ENCODE peak calls at places on chromosomes 1 and 21, in four cellular contexts. N, W, E and R are unnamed samples.

GRCh38 chr1:247415423-247416361 is at the start of gene NLRP3:
- DNase-seq in E (no peak), N (no peak), W (no peak), R (no peak)

GRCh38 chr1:8174807-8175206 is 143.1 kb upstream of the SLC45A1 start:
- DNase-seq in E (no peak), W (no peak), N (no peak), R (no peak)

GRCh38 chr1:11784993-11785769 is 20.6 kb downstream of the MTHFR start:
- DNase-seq in N (no peak), W (no peak), E (no peak), R (no peak)

GRCh38 chr1:204108312-204109141 is 35.6 kb downstream of the SOX13 start:
- DNase-seq in E (no peak), W (no peak), N (no peak), R (no peak)

GRCh38 chr1:94398356-94398755 is 19.8 kb upstream of the ABCD3 start:
- DNase-seq in N (no peak), W (no peak), E (no peak), R (no peak)

GRCh38 chr1:215146252-215146975 is 63.9 kb downstream of the KCNK2 start:
- DNase-seq in E (no peak), W (no peak), N (peak; percentile 4), R (no peak)

GRCh38 chr1:4032571-4032970 is 132.5 kb upstream of the C1orf174 start:
- DNase-seq in N (no peak), E (no peak), W (no peak), R (no peak)

GRCh38 chr1:101108123-101108522 is 82.5 kb upstream of the DPH5 start:
- DNase-seq in N (no peak), W (no peak), E (no peak), R (no peak)

GRCh38 chr1:105865546-105865945 is 1190.9 kb upstream of the PRMT6 start:
- DNase-seq in N (peak; percentile 64), W (no peak), E (no peak), R (no peak)

GRCh38 chr1:229171934-229172333 is 99.0 kb upstream of the RAB4A start:
- DNase-seq in N (no peak), W (no peak), E (no peak), R (no peak)

GRCh38 chr1:240797050-240797449 is 185.1 kb upstream of the GREM2 start:
- DNase-seq in N (no peak), W (no peak), E (no peak), R (no peak)

GRCh38 chr21:46219591-46220239 is 8.9 kb downstream of the LSS start:
- DNase-seq in E (no peak), N (no peak), W (no peak), R (no peak)

GRCh38 chr1:207813513-207813881 is 61.6 kb downstream of the CD46 start:
- DNase-seq in N (no peak), W (no peak), E (no peak), R (no peak)

GRCh38 chr1:53736290-53736689 is 2.7 kb downstream of the GLIS1 start:
- DNase-seq in N (no peak), W (no peak), E (no peak), R (peak; percentile 52)

GRCh38 chr1:239302716-239303115 is 83.7 kb upstream of the CHRM3 start:
- DNase-seq in E (no peak), N (no peak), W (no peak), R (no peak)

GRCh38 chr1:214026985-214027384 is 39.2 kb downstream of the PROX1 start:
- DNase-seq in N (no peak), W (no peak), E (no peak), R (no peak)

GRCh38 chr1:237394263-237394662 is 352.3 kb downstream of the RYR2 start:
- DNase-seq in W (no peak), N (no peak), E (no peak), R (no peak)

GRCh38 chr1:8660455-8660854 is 157.0 kb downstream of the RERE start:
- DNase-seq in E (peak; percentile 74), W (peak; percentile 67), N (no peak), R (peak; percentile 91)

GRCh38 chr21:44377201-44377921 is 23.9 kb downstream of the TRPM2 start:
- DNase-seq in W (no peak), N (no peak), E (no peak), R (no peak)

GRCh38 chr1:64471218-64471719 is 1.3 kb downstream of the CACHD1 start:
- DNase-seq in N (no peak), W (no peak), E (no peak), R (no peak)

GRCh38 chr1:108561731-108562326 is 1.9 kb downstream of the EEIG2 start:
- DNase-seq in N (no peak), W (no peak), E (no peak), R (no peak)

GRCh38 chr1:17553970-17554369 is 14.5 kb downstream of the ARHGEF10L start:
- DNase-seq in E (peak; percentile 49), N (peak; percentile 84), W (peak; percentile 37), R (no peak)

GRCh38 chr1:215497516-215497915 is 69.6 kb upstream of the KCTD3 start:
- DNase-seq in E (no peak), W (no peak), N (no peak), R (no peak)

GRCh38 chr1:44084998-44085675 is 33.5 kb upstream of the KLF17 start:
- DNase-seq in N (no peak), W (peak; percentile 67), E (peak; percentile 37), R (peak; percentile 54)

GRCh38 chr1:236021424-236022135 is 43.3 kb downstream of the NID1 start:
- DNase-seq in W (no peak), E (no peak), N (peak; percentile 71), R (no peak)

GRCh38 chr1:202268817-202269216 is 72.9 kb downstream of the UBE2T start:
- DNase-seq in N (no peak), E (no peak), W (no peak), R (no peak)

GRCh38 chr1:45843474-45843905 is 40.1 kb downstream of the MAST2 start:
- DNase-seq in E (no peak), W (no peak), N (no peak), R (peak; percentile 27)
- TF ChIP-seq CTCF in E (peak; percentile 40), W (no peak), N (no peak), R (peak; percentile 26)

GRCh38 chr1:31007462-31007991 is 58.0 kb downstream of the PUM1 start:
- DNase-seq in N (no peak), W (peak; percentile 69), E (peak; percentile 62), R (peak; percentile 84)
- H3K4me3 ChIP-seq in N (no peak overlapping the region), W (no peak overlapping the region), E (no peak overlapping the region), R (no peak overlapping the region)

GRCh38 chr1:97190326-97190725 is 468.7 kb downstream of the PTBP2 start:
- DNase-seq in E (no peak), W (no peak), N (peak; percentile 66), R (no peak)

GRCh38 chr1:97196825-97197516 is 475.4 kb downstream of the PTBP2 start:
- DNase-seq in E (no peak), N (no peak), W (no peak), R (no peak)

GRCh38 chr1:97192872-97193572 is 471.4 kb downstream of the PTBP2 start:
- DNase-seq in N (peak; percentile 98), E (peak; percentile 93), W (peak; percentile 76), R (peak; percentile 72)
- TF ChIP-seq CTCF in N (peak; percentile 40), E (peak; percentile 48), W (no peak), R (peak; percentile 16)

GRCh38 chr1:31640179-31640578 is 4.5 kb downstream of the PEF1 start:
- DNase-seq in E (no peak), W (no peak), N (no peak), R (no peak)
- H3K4me3 ChIP-seq in E (no peak overlapping the region), W (no peak overlapping the region), N (no peak overlapping the region), R (no peak overlapping the region)

DNA sequence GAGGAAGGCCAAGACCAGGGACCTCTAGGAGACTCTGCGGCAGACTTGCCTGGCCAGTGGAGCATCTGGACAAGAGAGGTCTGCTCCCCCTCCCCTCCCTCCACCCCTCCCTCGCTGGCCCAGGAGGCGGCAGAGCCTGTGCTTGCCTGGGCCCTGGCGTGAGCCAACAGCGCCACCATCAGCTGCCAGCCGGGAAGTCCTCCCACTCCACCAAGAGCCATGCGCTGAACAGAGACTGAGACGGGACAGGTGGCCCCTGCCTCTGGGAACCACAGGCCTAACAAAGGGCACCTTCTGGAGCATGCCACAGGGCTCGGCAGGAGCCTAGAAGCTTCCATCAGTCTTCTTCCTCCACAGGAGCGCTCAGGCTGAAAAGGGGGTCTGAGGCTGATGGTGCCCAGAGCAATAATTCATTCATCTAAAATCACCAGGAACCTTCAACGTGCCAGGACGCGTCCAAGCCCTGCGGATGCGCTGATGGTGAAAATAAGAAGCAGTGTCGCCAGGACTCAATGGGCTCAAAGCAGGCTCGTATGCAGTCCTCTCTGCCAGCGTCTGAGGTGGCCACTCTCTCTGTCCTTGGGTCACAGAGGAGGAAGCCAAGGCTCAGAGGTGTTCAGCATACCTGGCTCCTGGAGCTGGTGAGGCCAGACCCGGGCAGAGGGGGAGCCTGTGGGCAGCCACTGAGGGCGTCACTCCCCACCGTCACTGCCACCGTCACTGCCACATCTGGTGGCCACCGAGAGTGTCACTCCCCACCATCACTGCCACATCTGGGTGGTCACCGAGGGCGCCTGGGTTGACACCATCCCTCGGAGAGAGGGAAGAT is 161.2 kb downstream of the NPHP4 start:
- DNase-seq in E (no peak), N (no peak), W (no peak), R (no peak)
- TF ChIP-seq CTCF in E (no peak), N (no peak), W (no peak), R (no peak)

DNA sequence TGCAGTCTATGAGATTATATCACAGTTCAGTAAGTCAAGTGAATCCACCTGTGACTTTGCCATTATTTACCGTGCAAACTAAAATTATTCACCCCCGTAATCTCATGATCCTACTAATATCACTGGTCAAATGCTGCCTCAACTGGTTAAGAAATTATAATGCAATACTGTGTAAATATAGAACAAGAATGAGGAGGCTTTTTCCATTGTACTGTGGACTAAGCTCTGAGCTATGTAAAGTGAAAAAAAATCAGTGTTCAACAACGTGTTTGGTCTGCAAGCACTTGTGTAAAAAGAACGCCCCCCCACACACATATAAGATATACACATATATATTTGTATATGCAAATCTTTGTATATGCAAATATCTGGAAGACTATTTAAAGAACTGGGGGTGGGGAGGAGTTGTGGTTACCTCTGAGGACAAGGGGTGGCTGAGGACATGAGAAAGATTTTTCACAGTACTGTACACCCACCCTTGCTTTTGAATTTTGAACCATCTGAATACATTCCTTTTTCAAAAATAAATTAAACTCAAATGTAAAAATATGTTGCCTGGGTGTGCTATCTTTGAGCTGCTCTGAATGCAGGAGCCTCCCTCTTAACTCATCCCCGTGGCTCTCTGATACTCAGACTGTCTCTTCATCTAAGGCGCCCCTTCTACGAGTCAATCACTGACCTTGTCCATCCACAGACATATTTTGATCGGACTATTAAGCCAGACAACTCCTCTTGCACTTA is 57.0 kb downstream of the PTP4A2 start:
- DNase-seq in E (no peak), W (no peak), N (no peak), R (no peak)
- H3K4me3 ChIP-seq in E (no peak overlapping the region), W (no peak overlapping the region), N (no peak overlapping the region), R (no peak overlapping the region)

GRCh38 chr1:231420959-231421615 is 1.0 kb downstream of the EGLN1 start:
- DNase-seq in N (no peak), W (no peak), E (no peak), R (no peak)

GRCh38 chr1:231421616-231421970 is 494 bp downstream of the EGLN1 start:
- DNase-seq in E (no peak), N (no peak), W (no peak), R (no peak)

GRCh38 chr1:231423648-231424047 is 1.6 kb upstream of the EGLN1 start:
- DNase-seq in N (no peak), W (no peak), E (no peak), R (no peak)

GRCh38 chr1:231422798-231423309 is 767 bp upstream of the EGLN1 start:
- DNase-seq in E (no peak), N (no peak), W (no peak), R (no peak)

GRCh38 chr1:231421971-231422797 is at the start of gene EGLN1:
- DNase-seq in N (peak; percentile 80), W (peak; percentile 76), E (peak; percentile 65), R (peak; percentile 37)
- TF ChIP-seq CTCF in N (peak; percentile 34), W (peak; percentile 20), E (peak; percentile 32), R (peak; percentile 16)

GRCh38 chr1:6245086-6245868 is 1.3 kb downstream of the HES3 start:
- DNase-seq in N (no peak), E (peak; percentile 21), W (no peak), R (no peak)
- H3K4me3 ChIP-seq in N (no peak overlapping the region), E (no peak overlapping the region), W (peak overlapping the region; percentile 14), R (no peak overlapping the region)